ENCODE peak calls at places on chromosomes 12 and 14, in four cellular contexts. T is stomach, S is IMR-90, H is A549. M is an unnamed sample.
A peak's percentile ranks its signal among the peaks of the same experiment; 100 is the strongest.

GRCh38 chr12:15800278-15800677 is 11.1 kb upstream of the EPS8 start:
- DNase-seq in H (no peak), S (no peak), T (no peak), M (no peak)

GRCh38 chr14:103007555-103007954 is 49.8 kb downstream of the CDC42BPB start:
- DNase-seq in T (no peak), H (no peak), S (no peak), M (no peak)

GRCh38 chr12:9626291-9626690 is 18.6 kb upstream of the KLRB1 start:
- DNase-seq in T (no peak), S (no peak), H (no peak), M (no peak)

GRCh38 chr14:75264036-75264435 is 14.6 kb upstream of the FOS start:
- DNase-seq in S (no peak), T (no peak), H (no peak), M (no peak)

GRCh38 chr14:33711761-33712160 is 239.1 kb downstream of the EGLN3 start:
- DNase-seq in H (no peak), S (no peak), T (no peak), M (no peak)

GRCh38 chr14:29663281-29663801 is 264.3 kb downstream of the PRKD1 start:
- DNase-seq in S (no peak), T (no peak), H (no peak), M (no peak)

GRCh38 chr14:103520657-103521437 is 1.8 kb downstream of the CKB start:
- DNase-seq in T (peak; percentile 87), S (peak; percentile 40), H (peak; percentile 81), M (peak; percentile 79)

GRCh38 chr12:49627752-49628360 is 4.5 kb downstream of the PRPF40B start:
- DNase-seq in T (no peak), H (no peak), S (peak; percentile 49), M (no peak)

GRCh38 chr14:94269156-94269555 is 23.9 kb downstream of the SERPINA10 start:
- DNase-seq in S (no peak), T (no peak), H (no peak), M (no peak)

GRCh38 chr12:114694436-114695304 is 10.7 kb upstream of the TBX3 start:
- DNase-seq in T (no peak), S (no peak), H (no peak), M (no peak)

GRCh38 chr12:101566318-101566717 is 28.5 kb upstream of the MYBPC1 start:
- DNase-seq in H (no peak), T (no peak), S (no peak), M (no peak)

GRCh38 chr14:61659582-61659981 is 35.7 kb upstream of the HIF1A start:
- DNase-seq in T (no peak), H (no peak), S (peak; percentile 18), M (no peak)

GRCh38 chr12:46266382-46266791 is 2.5 kb downstream of the SLC38A1 start:
- DNase-seq in T (no peak), S (peak; percentile 61), H (peak; percentile 41), M (no peak)

GRCh38 chr12:113932411-113933196 is 33.5 kb downstream of the RBM19 start:
- DNase-seq in T (no peak), S (peak; percentile 2), H (no peak), M (no peak)

GRCh38 chr12:128810182-128811127 is 13.3 kb downstream of the SLC15A4 start:
- DNase-seq in S (no peak), H (no peak), T (peak; percentile 38), M (no peak)

GRCh38 chr14:97218336-97218712 is 421.1 kb downstream of the VRK1 start:
- DNase-seq in T (no peak), S (no peak), H (no peak), M (no peak)

GRCh38 chr12:68349921-68350606 is 17.9 kb upstream of the MDM1 start:
- DNase-seq in T (no peak), S (no peak), H (no peak), M (no peak)

GRCh38 chr14:65290830-65291229 is 121.7 kb upstream of the FUT8 start:
- DNase-seq in S (peak; percentile 85), T (no peak), H (no peak), M (no peak)

GRCh38 chr12:53069621-53070410 is 9.4 kb downstream of the SPRYD3 start:
- DNase-seq in H (no peak), T (no peak), S (no peak), M (no peak)

GRCh38 chr12:110403975-110404675 is 617 bp upstream of the ANAPC7 start:
- DNase-seq in T (peak; percentile 82), S (peak; percentile 40), H (peak; percentile 90), M (peak; percentile 72)
- TF ChIP-seq POLR2A in T (no peak), S (no peak), H (no peak), M (no peak)

DNA sequence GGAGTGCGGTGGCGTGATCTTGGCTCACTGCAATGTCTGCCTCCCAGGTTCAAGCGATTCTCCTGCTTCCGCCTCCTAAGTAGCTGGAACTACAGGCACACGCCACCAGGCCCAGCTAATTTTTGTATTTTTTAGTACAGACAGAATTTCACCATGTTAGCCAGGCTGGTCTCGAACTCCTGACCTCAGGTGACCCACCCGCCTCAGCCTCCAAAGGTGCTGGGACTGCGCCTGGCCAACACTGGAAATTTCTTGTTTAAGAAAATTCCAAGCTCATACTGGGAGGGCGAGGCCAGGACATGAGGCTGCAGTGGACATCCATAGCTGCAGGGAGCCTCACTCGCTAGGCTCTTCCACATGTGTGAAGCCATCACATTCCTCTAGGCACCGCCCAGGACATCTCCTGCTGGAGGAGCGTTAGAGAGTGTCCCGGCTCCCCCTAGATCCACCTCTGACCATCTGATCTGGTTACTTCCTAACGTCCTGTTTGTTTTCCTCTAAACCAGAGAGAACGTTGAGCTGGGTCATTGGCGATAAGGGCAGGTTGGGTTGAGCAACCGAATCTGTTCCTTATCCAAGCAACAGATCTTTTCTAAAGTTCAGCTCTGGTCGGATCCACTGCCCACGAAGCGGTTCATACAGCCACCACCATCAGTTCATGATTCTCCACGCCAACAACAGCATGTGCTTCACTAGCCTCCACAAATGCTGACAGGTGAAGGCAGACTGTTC is 108.2 kb upstream of the MED13L start:
- DNase-seq in S (no peak), H (no peak), T (no peak), M (no peak)
- TF ChIP-seq POLR2A in S (no peak), H (no peak), T (no peak), M (no peak)

GRCh38 chr12:26122681-26123481 is 2.0 kb downstream of the BHLHE41 start:
- DNase-seq in H (peak; percentile 33), T (peak; percentile 55), S (peak; percentile 79), M (no peak)
- TF ChIP-seq POLR2A in H (no peak), T (no peak), S (peak; percentile 29), M (no peak)

DNA sequence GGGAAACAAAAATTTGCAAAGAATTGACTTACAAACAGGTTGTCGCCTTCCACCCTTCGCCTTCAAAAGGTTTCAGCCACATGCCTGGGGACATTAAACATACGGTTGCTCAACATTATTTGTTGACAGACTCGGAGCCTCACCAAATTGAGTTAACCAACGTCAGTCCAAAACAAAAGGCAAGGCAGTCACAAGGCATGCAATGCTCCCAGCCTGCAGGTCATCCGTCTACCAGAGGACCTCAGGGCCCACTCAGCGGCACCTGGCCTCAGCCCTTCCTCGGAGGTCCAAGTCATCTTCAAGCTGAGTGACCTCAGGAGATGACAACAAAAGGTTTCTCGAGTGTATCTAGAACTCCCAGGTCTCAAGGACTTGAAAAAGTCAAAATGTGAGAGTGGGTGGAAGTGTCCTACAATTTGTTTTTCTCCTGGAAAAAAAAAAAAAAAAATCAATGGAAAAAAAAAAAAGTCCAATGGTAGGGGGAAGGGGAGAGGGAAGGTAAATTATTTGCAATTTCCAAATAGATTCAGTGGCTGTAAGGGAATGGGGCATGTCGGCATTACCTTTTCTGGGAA is 64.3 kb downstream of the KDM2B start:
- DNase-seq in S (no peak), T (no peak), H (no peak), M (no peak)
- TF ChIP-seq POLR2A in S (no peak), T (no peak), H (no peak), M (no peak)

DNA sequence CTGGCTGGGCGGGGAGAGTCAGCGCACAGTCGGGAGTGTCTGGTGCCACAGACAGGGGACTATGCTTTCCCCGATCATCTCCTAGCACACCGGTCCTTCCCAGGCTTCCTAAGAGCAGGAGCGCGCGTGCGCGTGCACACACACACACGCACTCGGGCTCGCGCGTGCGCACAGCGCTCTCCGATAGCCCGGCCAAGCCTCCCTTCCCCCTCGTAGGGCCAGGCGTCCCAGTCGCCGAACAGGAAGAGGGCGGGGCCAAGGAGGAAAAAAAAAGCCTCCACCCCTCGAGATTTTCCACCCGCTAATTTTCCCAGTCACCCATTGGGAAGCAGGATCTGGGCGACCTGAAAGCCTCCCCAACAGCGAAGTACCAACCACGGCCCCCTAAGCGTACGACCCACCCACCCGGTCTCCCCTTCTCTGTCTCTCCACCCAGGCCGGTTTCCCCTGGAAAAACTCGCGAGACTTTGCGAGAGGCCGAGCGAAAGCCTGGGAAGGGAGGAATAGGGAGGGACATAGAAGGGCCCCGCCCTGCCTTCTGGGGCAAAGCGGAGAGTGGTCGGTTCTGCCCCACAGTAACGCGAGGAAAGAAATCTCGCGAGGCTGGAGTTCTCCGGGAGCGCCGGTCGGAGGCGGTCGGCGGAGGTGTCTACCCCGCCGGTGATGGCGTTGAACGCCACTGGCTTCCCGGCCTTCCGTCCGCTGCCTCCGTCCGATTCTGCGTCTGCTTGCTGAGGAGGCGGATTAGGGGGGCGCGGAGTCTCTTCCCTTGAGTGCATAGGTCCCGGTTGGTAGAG is at the start of the genes FGFR1OP2 and INTS13:
- DNase-seq in S (peak; percentile 99), H (peak; percentile 94), T (peak; percentile 99), M (peak; percentile 75)
- TF ChIP-seq POLR2A in S (peak; percentile 97), H (peak; percentile 99), T (no peak), M (peak; percentile 97)

GRCh38 chr12:87469295-87469694 is 559.9 kb downstream of the C12orf50 start:
- DNase-seq in H (no peak), S (peak; percentile 13), T (no peak), M (no peak)
- TF ChIP-seq POLR2A in H (no peak), S (no peak), T (no peak), M (no peak)

M was measured in GM12891.